ENCODE peak calls at places on chromosomes 16 and 17, in eight cellular contexts. G, Q, E, A, X, B, L and R are unnamed samples.
A peak's percentile ranks its signal among the peaks of the same experiment; 100 is the strongest.

GRCh38 chr17:45112559-45113423 is 19.5 kb downstream of the PLCD3 start:
- DNase-seq in G (no peak), Q (no peak), E (no peak), A (peak; percentile 12), X (no peak), B (no peak), L (no peak), R (no peak)

GRCh38 chr16:24270721-24271120 is 14.6 kb downstream of the CACNG3 start:
- DNase-seq in G (no peak), Q (no peak), E (no peak), A (no peak), X (no peak), B (no peak), L (no peak), R (no peak)

GRCh38 chr16:78122774-78123315 is 23.4 kb downstream of the WWOX start:
- DNase-seq in G (peak; percentile 22), Q (peak; percentile 69), E (no peak), A (peak; percentile 19), X (no peak), B (no peak), L (no peak), R (peak; percentile 68)

GRCh38 chr16:9845661-9846361 is 336.4 kb downstream of the GRIN2A start:
- DNase-seq in G (no peak), Q (no peak), E (no peak), A (no peak), X (no peak), B (no peak), L (no peak), R (no peak)

GRCh38 chr16:89383095-89384003 is 107.0 kb downstream of the ANKRD11 start:
- DNase-seq in G (no peak), Q (no peak), E (no peak), A (no peak), X (peak; percentile 48), B (peak; percentile 64), L (peak; percentile 58), R (peak; percentile 51)

GRCh38 chr16:78744796-78745464 is 645.5 kb downstream of the WWOX start:
- DNase-seq in G (no peak), Q (no peak), E (no peak), A (no peak), X (no peak), B (no peak), L (no peak), R (peak; percentile 56)

GRCh38 chr16:78684655-78685400 is 585.4 kb downstream of the WWOX start:
- DNase-seq in G (no peak), Q (peak; percentile 78), E (peak; percentile 74), A (peak; percentile 52), X (peak; percentile 63), B (no peak), L (no peak), R (no peak)

GRCh38 chr16:27520982-27521673 is 28.6 kb downstream of the GTF3C1 start:
- DNase-seq in G (no peak), Q (peak; percentile 80), E (peak; percentile 41), A (peak; percentile 75), X (peak; percentile 88), B (no peak), L (no peak), R (peak; percentile 15)

GRCh38 chr17:39668141-39668924 is at the start of gene PNMT:
- DNase-seq in G (no peak), Q (no peak), E (peak; percentile 67), A (peak; percentile 82), X (peak; percentile 68), B (peak; percentile 83), L (peak; percentile 75), R (peak; percentile 75)

GRCh38 chr17:75891022-75891604 is 5.6 kb downstream of the TRIM65 start:
- DNase-seq in G (no peak), Q (no peak), E (no peak), A (no peak), X (no peak), B (no peak), L (no peak), R (no peak)

GRCh38 chr16:83443972-83444371 is 363.8 kb upstream of the HSBP1 start:
- DNase-seq in G (no peak), Q (no peak), E (no peak), A (no peak), X (no peak), B (no peak), L (no peak), R (no peak)

GRCh38 chr16:85202631-85203461 is 90.6 kb upstream of the CIBAR2 start:
- DNase-seq in G (no peak), Q (peak; percentile 90), E (peak; percentile 77), A (peak; percentile 88), X (peak; percentile 85), B (peak; percentile 60), L (no peak), R (peak; percentile 66)

GRCh38 chr17:18006495-18007239 is 32.3 kb downstream of the ATPAF2 start:
- DNase-seq in G (no peak), Q (no peak), E (no peak), A (no peak), X (no peak), B (no peak), L (no peak), R (no peak)

GRCh38 chr17:18002171-18002570 is 29.5 kb downstream of the DRC3 start:
- DNase-seq in G (no peak), Q (no peak), E (no peak), A (no peak), X (no peak), B (no peak), L (no peak), R (no peak)

GRCh38 chr17:18004345-18004744 is 31.7 kb downstream of the DRC3 start:
- DNase-seq in G (no peak), Q (no peak), E (no peak), A (no peak), X (no peak), B (no peak), L (no peak), R (no peak)

GRCh38 chr17:18005496-18005895 is 32.8 kb downstream of the DRC3 start:
- DNase-seq in G (no peak), Q (no peak), E (no peak), A (no peak), X (no peak), B (no peak), L (no peak), R (no peak)

DNA sequence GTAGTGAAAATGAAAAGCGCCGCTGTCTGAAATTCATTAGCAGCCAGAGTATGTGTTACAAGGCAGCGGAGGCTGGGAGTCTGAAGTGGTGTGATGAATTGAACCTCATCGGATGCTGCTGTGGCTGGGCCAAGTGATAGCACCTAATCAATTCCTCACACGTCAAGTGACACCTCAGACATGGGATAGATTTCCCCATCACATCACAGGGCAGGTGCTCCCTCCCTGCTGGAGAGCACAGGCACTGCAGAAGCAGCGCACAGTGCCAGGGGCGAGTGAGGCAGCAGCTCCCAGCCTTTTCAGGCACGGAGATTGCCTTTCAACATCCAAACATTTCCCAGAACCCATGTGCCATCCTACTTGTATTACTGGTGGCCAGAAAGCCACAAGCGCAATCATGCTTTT is 32.2 kb downstream of the DRC3 start:
- DNase-seq in G (no peak), Q (no peak), E (no peak), A (peak; percentile 45), X (no peak), B (no peak), L (no peak), R (no peak)
- TF ChIP-seq CTCF in G (peak; percentile 55), Q (no peak), E (no peak), A (peak; percentile 62), X (peak; percentile 24), B (no peak), L (no peak), R (no peak)

GRCh38 chr17:41965694-41966375 is 760 bp upstream of the CNP start:
- DNase-seq in G (peak; percentile 82), Q (peak; percentile 75), E (peak; percentile 51), A (peak; percentile 50), X (peak; percentile 58), B (peak; percentile 82), L (peak; percentile 72), R (peak; percentile 94)
- H3K4me3 ChIP-seq in G (peak overlapping the region; percentile 54), Q (peak overlapping the region; percentile 77), E (peak overlapping the region; percentile 90), A (peak overlapping the region; percentile 82), X (peak overlapping the region; percentile 96), B (peak overlapping the region; percentile 70), L (peak overlapping the region; percentile 75), R (peak overlapping the region; percentile 90)

GRCh38 chr16:71927383-71927782 is 32.1 kb downstream of the IST1 start:
- DNase-seq in G (peak; percentile 42), Q (peak; percentile 73), E (peak; percentile 29), A (peak; percentile 53), X (peak; percentile 73), B (no peak), L (no peak), R (peak; percentile 84)

GRCh38 chr16:71930013-71930563 is 34.8 kb downstream of the IST1 start:
- DNase-seq in G (no peak), Q (no peak), E (no peak), A (no peak), X (no peak), B (no peak), L (no peak), R (no peak)

GRCh38 chr16:71930993-71931392 is 35.7 kb downstream of the IST1 start:
- DNase-seq in G (no peak), Q (no peak), E (no peak), A (no peak), X (no peak), B (no peak), L (no peak), R (no peak)

GRCh38 chr16:71927787-71928186 is 32.5 kb downstream of the IST1 start:
- DNase-seq in G (no peak), Q (no peak), E (no peak), A (no peak), X (no peak), B (no peak), L (no peak), R (no peak)

GRCh38 chr16:71929048-71929447 is 33.7 kb downstream of the IST1 start:
- DNase-seq in G (no peak), Q (no peak), E (no peak), A (peak; percentile 25), X (peak; percentile 33), B (no peak), L (no peak), R (no peak)
- H3K27ac ChIP-seq in G (no peak overlapping the region), Q (peak overlapping the region; percentile 53), E (peak overlapping the region; percentile 59), A (peak overlapping the region; percentile 76), X (peak overlapping the region; percentile 83), B (peak overlapping the region; percentile 53), L (no peak overlapping the region), R (peak overlapping the region; percentile 4)

GRCh38 chr17:43327421-43327820 is 71.4 kb upstream of the ARL4D start:
- DNase-seq in G (no peak), Q (no peak), E (no peak), A (no peak), X (no peak), B (no peak), L (no peak), R (no peak)

GRCh38 chr17:43326490-43327275 is 72.1 kb upstream of the ARL4D start:
- DNase-seq in G (no peak), Q (no peak), E (no peak), A (no peak), X (no peak), B (no peak), L (no peak), R (no peak)

GRCh38 chr17:43328650-43329049 is 70.1 kb upstream of the ARL4D start:
- DNase-seq in G (no peak), Q (no peak), E (no peak), A (no peak), X (no peak), B (no peak), L (no peak), R (no peak)

GRCh38 chr17:43327834-43328420 is 70.9 kb upstream of the ARL4D start:
- DNase-seq in G (no peak), Q (no peak), E (no peak), A (no peak), X (no peak), B (no peak), L (no peak), R (no peak)

GRCh38 chr17:43324205-43324893 is 74.4 kb upstream of the ARL4D start:
- DNase-seq in G (no peak), Q (no peak), E (no peak), A (no peak), X (no peak), B (no peak), L (no peak), R (no peak)
- TF ChIP-seq CTCF in G (peak; percentile 18), Q (no peak), E (no peak), A (peak; percentile 24), X (peak; percentile 49), B (peak; percentile 33), L (no peak), R (no peak)